ENCODE peak calls at places on chromosomes 12 and 14, in seven cellular contexts. A is cardiac fibroblast; V is activated T-cell treated with anti-CD3 and anti-CD28 coated beads for 24 hours; E is stimulated activated CD4-positive, alpha-beta T cell treated with anti-CD3 and anti-CD28 coated beads, Interleukin-4, amount 100 ng/mL, for 4 hours; W is RWPE1; T is NCI-H526; D is esophagus squamous epithelium. H is an unnamed sample.

GRCh38 chr14:60647081-60647836 is 2.0 kb downstream of the SIX1 start:
- DNase-seq in A (peak), V (no peak), E (no peak), W (peak), T (peak), D (no peak), H (no peak)

GRCh38 chr12:110576504-110576903 is 6.6 kb downstream of the PPTC7 start:
- DNase-seq in A (no peak), V (no peak), E (no peak), W (no peak), T (no peak), D (no peak), H (no peak)

GRCh38 chr12:79725987-79726386 is 35.2 kb upstream of the PAWR start:
- DNase-seq in A (peak), V (no peak), E (no peak), W (peak), T (no peak), D (no peak), H (no peak)

GRCh38 chr14:93239869-93240677 is 33.0 kb downstream of the UBR7 start:
- DNase-seq in A (peak), V (no peak), E (no peak), W (peak), T (no peak), D (no peak), H (no peak)

GRCh38 chr12:110917961-110918360 is 2.4 kb downstream of the MYL2 start:
- DNase-seq in A (peak), V (no peak), E (no peak), W (peak), T (no peak), D (no peak), H (no peak)

GRCh38 chr14:100393906-100394732 is 71.0 kb downstream of the SLC25A47 start:
- DNase-seq in A (no peak), V (no peak), E (no peak), W (no peak), T (no peak), D (no peak), H (no peak)

GRCh38 chr12:77540097-77540496 is 290.6 kb upstream of the NAV3 start:
- DNase-seq in A (no peak), V (no peak), E (no peak), W (no peak), T (no peak), D (no peak), H (no peak)

GRCh38 chr14:37197421-37198272 is at the start of gene MIPOL1:
- DNase-seq in A (peak), V (peak), E (peak), W (peak), T (peak), D (no peak), H (peak)